ENCODE peak calls at places on chromosomes 1 and 21, in nine cellular contexts. C is adipocyte, W is heart left ventricle, H is transverse colon, X is IMR-90, J is HAP-1, M is left ventricle myocardium inferior, Y is pancreas, T is colonic mucosa. F is an unnamed sample.
A peak's percentile ranks its signal among the peaks of the same experiment; 100 is the strongest.

GRCh38 chr1:198068280-198068679 is 88.5 kb upstream of the NEK7 start:
- DNase-seq in C (no peak), W (no peak), H (no peak), X (peak; percentile 50), J (no peak), M (no peak), Y (no peak), T (no peak), F (no peak)

GRCh38 chr1:1255627-1256026 is 9.1 kb upstream of the C1QTNF12 start:
- DNase-seq in C (no peak), W (no peak), H (no peak), X (no peak), J (no peak), M (no peak), Y (no peak), T (no peak), F (no peak)

GRCh38 chr1:160644399-160644798 is 2.4 kb downstream of the SLAMF1 start:
- DNase-seq in C (no peak), W (no peak), H (no peak), X (no peak), J (no peak), M (no peak), Y (no peak), T (no peak), F (no peak)

GRCh38 chr1:22636369-22636768 is at the start of gene C1QA:
- DNase-seq in C (no peak), W (peak; percentile 54), H (peak; percentile 41), X (no peak), J (no peak), M (peak; percentile 62), Y (no peak), T (peak; percentile 33), F (no peak)

GRCh38 chr1:148328884-148329283 is 154.2 kb downstream of the PPIAL4G start:
- DNase-seq in C (no peak), W (no peak), H (no peak), X (no peak), J (no peak), M (no peak), Y (no peak), T (no peak), F (no peak)

GRCh38 chr21:28745131-28746055 is 247.3 kb downstream of the LTN1 start:
- DNase-seq in C (peak; percentile 89), W (peak; percentile 80), H (peak; percentile 78), X (peak; percentile 94), J (peak; percentile 84), M (peak; percentile 66), Y (peak; percentile 82), T (peak; percentile 79), F (peak; percentile 74)

GRCh38 chr1:164914208-164914607 is 355.2 kb downstream of the PBX1 start:
- DNase-seq in C (peak; percentile 80), W (no peak), H (no peak), X (peak; percentile 57), J (no peak), M (no peak), Y (peak; percentile 21), T (no peak), F (no peak)

GRCh38 chr1:182299728-182300581 is 91.6 kb downstream of the GLUL start:
- DNase-seq in C (peak; percentile 70), W (peak; percentile 36), H (peak; percentile 63), X (no peak), J (no peak), M (peak; percentile 67), Y (peak; percentile 48), T (peak; percentile 83), F (peak; percentile 69)

GRCh38 chr1:213397638-213398037 is 346.6 kb downstream of the RPS6KC1 start:
- DNase-seq in C (no peak), W (no peak), H (no peak), X (no peak), J (no peak), M (no peak), Y (no peak), T (no peak), F (no peak)

GRCh38 chr1:153526132-153526543 is 9.7 kb downstream of the S100A6 start:
- DNase-seq in C (no peak), W (no peak), H (no peak), X (no peak), J (peak; percentile 77), M (no peak), Y (no peak), T (peak; percentile 38), F (peak; percentile 42)

GRCh38 chr1:99305626-99306025 is 41.3 kb downstream of the PLPPR4 start:
- DNase-seq in C (peak; percentile 6), W (no peak), H (no peak), X (peak; percentile 41), J (no peak), M (no peak), Y (no peak), T (no peak), F (no peak)

GRCh38 chr1:204994086-204994862 is 48.7 kb upstream of the CNTN2 start:
- DNase-seq in C (no peak), W (no peak), H (no peak), X (no peak), J (no peak), M (no peak), Y (no peak), T (no peak), F (no peak)

GRCh38 chr1:155981266-155982088 is 3.1 kb upstream of the ARHGEF2 start:
- DNase-seq in C (peak; percentile 86), W (peak; percentile 31), H (peak; percentile 56), X (peak; percentile 89), J (no peak), M (no peak), Y (no peak), T (no peak), F (no peak)

GRCh38 chr1:207172885-207173284 is 68.9 kb downstream of the C4BPA start:
- DNase-seq in C (no peak), W (no peak), H (peak; percentile 15), X (no peak), J (no peak), M (no peak), Y (no peak), T (no peak), F (no peak)

DNA sequence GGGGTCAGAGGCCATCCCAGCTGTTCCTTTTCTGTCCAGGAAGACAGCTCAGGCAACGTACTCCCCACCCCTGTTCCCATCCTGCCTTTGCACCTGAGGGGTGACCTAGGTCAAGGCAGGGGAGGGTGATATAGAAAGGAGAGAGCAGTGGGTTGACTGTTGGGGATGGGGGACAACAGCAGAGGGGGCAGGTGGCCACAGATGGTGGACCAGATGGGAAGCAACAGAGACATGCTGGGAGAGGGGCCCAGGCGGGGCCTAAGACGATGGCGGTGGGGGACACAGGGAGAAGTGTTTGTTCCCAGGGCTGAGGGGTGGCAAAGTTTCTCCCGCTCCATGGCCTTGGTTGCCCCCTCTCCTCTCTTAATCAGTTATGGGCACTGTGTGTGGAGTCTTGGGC is 6.3 kb downstream of the CELSR2 start:
- DNase-seq in C (no peak), W (no peak), H (no peak), X (no peak), J (no peak), M (no peak), Y (no peak), T (no peak), F (no peak)
- H3K4me1 ChIP-seq in C (peaks cover 11% of the 10 kb centered on the region), W (peaks cover 16% of the 10 kb centered on the region), H (peaks cover 12% of the 10 kb centered on the region), X (peaks cover 14% of the 10 kb centered on the region), J (peaks cover 19% of the 10 kb centered on the region), M (peaks cover 23% of the 10 kb centered on the region), Y (no peaks in the 10 kb centered on the region), T (no peaks in the 10 kb centered on the region), F (peaks cover 9% of the 10 kb centered on the region)

GRCh38 chr1:232426801-232427200 is 203.1 kb downstream of the SIPA1L2 start:
- DNase-seq in C (no peak), W (no peak), H (no peak), X (peak; percentile 83), J (no peak), M (no peak), Y (no peak), T (no peak), F (no peak)
- H3K36me3 ChIP-seq in C (no peaks in the 10 kb centered on the region), W (no peaks in the 10 kb centered on the region), H (no peaks in the 10 kb centered on the region), X (peaks cover 17% of the 10 kb centered on the region), J (no peaks in the 10 kb centered on the region), M (peaks cover 69% of the 10 kb centered on the region), Y (no peaks in the 10 kb centered on the region), T (peaks cover 16% of the 10 kb centered on the region), F (no peaks in the 10 kb centered on the region)

DNA sequence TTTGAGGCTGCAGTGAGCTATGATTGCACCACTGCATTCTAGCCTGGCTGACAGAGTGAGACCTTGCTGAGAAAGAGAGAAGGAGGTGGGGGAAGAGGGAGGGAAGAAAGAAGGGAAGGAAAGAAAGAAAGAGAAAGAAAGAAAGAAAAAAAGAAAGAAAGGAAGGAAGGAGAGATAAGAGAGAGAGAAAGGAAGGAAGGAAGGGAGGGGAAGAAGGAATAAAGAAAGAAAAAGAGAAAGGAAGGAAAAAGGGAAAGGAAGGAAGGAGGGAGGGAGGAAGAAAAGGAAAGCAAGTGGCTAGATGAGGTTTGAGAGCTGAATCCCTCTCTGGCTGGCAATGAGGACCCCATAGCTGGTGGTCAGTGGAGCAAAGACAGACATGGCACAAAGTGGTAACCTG is 20.4 kb downstream of the MT1HL1 start:
- DNase-seq in C (no peak), W (no peak), H (no peak), X (no peak), J (no peak), M (no peak), Y (no peak), T (no peak), F (no peak)
- H3K4me1 ChIP-seq in C (no peaks in the 10 kb centered on the region), W (peaks cover 11% of the 10 kb centered on the region), H (no peaks in the 10 kb centered on the region), X (no peaks in the 10 kb centered on the region), J (no peaks in the 10 kb centered on the region), M (peaks cover 45% of the 10 kb centered on the region), Y (no peaks in the 10 kb centered on the region), T (no peaks in the 10 kb centered on the region), F (no peaks in the 10 kb centered on the region)

DNA sequence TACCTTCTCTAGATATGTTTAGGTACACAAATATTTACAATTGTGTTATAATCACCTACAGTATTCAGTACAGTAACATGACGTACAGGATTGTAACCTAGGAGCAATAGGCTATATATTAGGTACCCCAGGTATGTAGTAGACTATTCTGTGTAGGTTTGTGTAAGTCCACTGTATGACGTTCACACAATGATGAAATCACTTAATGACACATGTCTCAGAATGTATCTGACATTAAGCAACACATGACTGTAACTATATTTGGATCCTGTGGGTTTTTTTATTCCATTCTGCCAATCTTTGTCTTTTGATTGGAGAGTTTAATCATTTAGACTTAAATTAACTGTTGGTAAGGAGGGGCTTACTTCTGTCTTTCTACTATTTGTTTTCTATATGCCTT is 52.1 kb downstream of the STYXL2 start:
- DNase-seq in C (no peak), W (no peak), H (no peak), X (no peak), J (no peak), M (no peak), Y (no peak), T (no peak), F (no peak)
- H3K36me3 ChIP-seq in C (no peaks in the 10 kb centered on the region), W (no peaks in the 10 kb centered on the region), H (no peaks in the 10 kb centered on the region), X (no peaks in the 10 kb centered on the region), J (no peaks in the 10 kb centered on the region), M (no peaks in the 10 kb centered on the region), Y (no peaks in the 10 kb centered on the region), T (no peaks in the 10 kb centered on the region), F (no peaks in the 10 kb centered on the region)

GRCh38 chr1:41718444-41719028 is 200.2 kb downstream of the HIVEP3 start:
- DNase-seq in C (no peak), W (no peak), H (no peak), X (no peak), J (no peak), M (no peak), Y (no peak), T (no peak), F (no peak)
- H3K4me1 ChIP-seq in C (peaks cover 6% of the 10 kb centered on the region), W (no peaks in the 10 kb centered on the region), H (no peaks in the 10 kb centered on the region), X (peaks cover 14% of the 10 kb centered on the region), J (no peaks in the 10 kb centered on the region), M (peaks cover 32% of the 10 kb centered on the region), Y (no peaks in the 10 kb centered on the region), T (no peaks in the 10 kb centered on the region), F (no peaks in the 10 kb centered on the region)

F was measured in Caco-2.